ENCODE peak calls at places on chromosomes 7 and 10, in six cellular contexts. T is mammary epithelial cell, D is ascending aorta, A is AG10803, G is dorsolateral prefrontal cortex, H is BJ. F is an unnamed sample.

GRCh38 chr7:1087952-1088920 is at the start of gene GPER1:
- DNase-seq in T (no peak), H (no peak), D (no peak), G (no peak), A (peak), F (no peak)

GRCh38 chr10:75261813-75262725 is 26.3 kb upstream of the COMTD1 start:
- DNase-seq in D (no peak), T (no peak), H (peak), A (peak), G (no peak), F (no peak)

GRCh38 chr7:25857376-25858067 is 294.5 kb upstream of the NFE2L3 start:
- DNase-seq in T (peak), H (no peak), D (no peak), A (peak), G (no peak), F (no peak)

GRCh38 chr10:99621454-99622246 is 1.4 kb upstream of the SLC25A28 start:
- DNase-seq in H (no peak), T (peak), G (no peak), D (no peak), A (peak), F (no peak)

GRCh38 chr10:30098624-30099023 is 39.2 kb upstream of the JCAD start:
- DNase-seq in A (peak), D (no peak), G (no peak), H (peak), T (peak), F (no peak)

GRCh38 chr7:4753610-4754432 is 21.6 kb upstream of the AP5Z1 start:
- DNase-seq in D (no peak), H (no peak), A (peak), T (peak), G (peak), F (peak)

GRCh38 chr10:122054046-122055025 is 65.4 kb downstream of the TACC2 start:
- DNase-seq in G (no peak), A (peak), T (no peak), D (no peak), H (no peak), F (no peak)

GRCh38 chr10:119466655-119467054 is 75.9 kb downstream of the RGS10 start:
- DNase-seq in T (peak), G (no peak), A (no peak), H (no peak), D (no peak), F (no peak)

GRCh38 chr10:24920907-24921881 is 31.2 kb downstream of the PRTFDC1 start:
- DNase-seq in H (peak), G (peak), D (peak), A (peak), T (peak), F (peak)

GRCh38 chr10:127033116-127033515 is 127.9 kb downstream of the DOCK1 start:
- DNase-seq in H (no peak), A (no peak), T (no peak), G (no peak), D (no peak), F (no peak)

GRCh38 chr7:146375155-146375554 is 258.6 kb downstream of the CNTNAP2 start:
- DNase-seq in D (no peak), A (no peak), G (no peak), H (no peak), T (no peak), F (no peak)

GRCh38 chr10:45308707-45309106 is 6.7 kb downstream of the OR13A1 start:
- DNase-seq in H (no peak), A (no peak), G (no peak), D (no peak), T (peak), F (no peak)

GRCh38 chr10:29250066-29250465 is 38.8 kb upstream of the LYZL1 start:
- DNase-seq in A (no peak), G (no peak), H (no peak), D (no peak), T (no peak), F (no peak)

GRCh38 chr7:123770378-123770777 is 21.6 kb upstream of the WASL start:
- DNase-seq in H (no peak), G (no peak), T (peak), D (no peak), A (peak), F (no peak)

GRCh38 chr10:70837660-70838059 is 21.9 kb downstream of the SGPL1 start:
- DNase-seq in G (no peak), A (no peak), T (no peak), H (no peak), D (no peak), F (no peak)

GRCh38 chr7:6438427-6438826 is 9.3 kb downstream of the DAGLB start:
- DNase-seq in T (no peak), G (no peak), D (no peak), H (no peak), A (no peak), F (no peak)

GRCh38 chr7:117673367-117673766 is 193.5 kb downstream of the CFTR start:
- DNase-seq in D (no peak), G (peak), A (no peak), T (no peak), H (no peak), F (peak)

GRCh38 chr10:80491251-80492102 is 37.4 kb downstream of the TSPAN14 start:
- DNase-seq in H (no peak), G (no peak), D (no peak), A (no peak), T (no peak), F (peak)

GRCh38 chr10:132328738-132329137 is 3.3 kb upstream of the LRRC27 start:
- DNase-seq in A (no peak), T (no peak), H (no peak), D (no peak), G (no peak), F (no peak)

GRCh38 chr7:47087866-47088265 is 494.0 kb downstream of the TNS3 start:
- DNase-seq in A (peak), G (no peak), H (no peak), T (peak), D (no peak), F (no peak)

GRCh38 chr7:24825931-24826661 is 68.8 kb upstream of the GSDME start:
- DNase-seq in T (peak), G (no peak), H (no peak), D (no peak), A (peak), F (no peak)

GRCh38 chr7:130367088-130367755 is 13.1 kb upstream of the CPA1 start:
- DNase-seq in T (no peak), H (no peak), A (no peak), G (no peak), D (no peak), F (no peak)

GRCh38 chr7:151637781-151638261 is 118.1 kb upstream of the RHEB start:
- DNase-seq in T (no peak), H (no peak), D (no peak), A (peak), G (no peak), F (no peak)

GRCh38 chr7:130069179-130069977 is 956 bp upstream of the KLHDC10 start:
- DNase-seq in T (no peak), D (no peak), A (no peak), G (no peak), H (no peak), F (no peak)

GRCh38 chr7:100210803-100211202 is 8.9 kb upstream of the PVRIG start:
- DNase-seq in A (no peak), G (no peak), T (no peak), D (no peak), H (no peak), F (peak)

GRCh38 chr7:31059551-31059950 is 7.4 kb downstream of the ADCYAP1R1 start:
- DNase-seq in A (no peak), D (no peak), G (no peak), H (no peak), T (no peak), F (no peak)

GRCh38 chr10:76150139-76150885 is 718.9 kb downstream of the LRMDA start:
- DNase-seq in H (no peak), G (no peak), T (peak), D (no peak), A (peak), F (no peak)

GRCh38 chr10:96168546-96168945 is 38.4 kb downstream of the ZNF518A start:
- DNase-seq in A (no peak), G (no peak), T (no peak), D (no peak), H (no peak), F (no peak)

GRCh38 chr10:25294032-25294926 is 119.5 kb downstream of the GPR158 start:
- DNase-seq in H (no peak), T (peak), G (no peak), A (no peak), D (no peak), F (no peak)

GRCh38 chr10:63554666-63555065 is 33.5 kb downstream of the REEP3 start:
- DNase-seq in T (peak), D (no peak), H (peak), A (peak), G (no peak), F (peak)

GRCh38 chr7:98935811-98936210 is 57.5 kb downstream of the TRRAP start:
- DNase-seq in H (no peak), D (no peak), A (no peak), G (no peak), T (no peak), F (no peak)

GRCh38 chr10:70761727-70762350 is 23.3 kb downstream of the TBATA start:
- DNase-seq in T (no peak), A (no peak), H (no peak), G (no peak), D (no peak), F (peak)

GRCh38 chr7:96596120-96596826 is 113.4 kb downstream of the SEM1 start:
- DNase-seq in T (peak), A (peak), G (no peak), H (no peak), D (no peak), F (no peak)

GRCh38 chr7:157250605-157251228 is 86.1 kb upstream of the DNAJB6 start:
- DNase-seq in A (peak), H (no peak), T (peak), D (no peak), G (no peak), F (no peak)

GRCh38 chr7:23449941-23450340 is 20.4 kb downstream of the IGF2BP3 start:
- DNase-seq in H (no peak), D (no peak), G (no peak), T (no peak), A (no peak), F (no peak)

DNA sequence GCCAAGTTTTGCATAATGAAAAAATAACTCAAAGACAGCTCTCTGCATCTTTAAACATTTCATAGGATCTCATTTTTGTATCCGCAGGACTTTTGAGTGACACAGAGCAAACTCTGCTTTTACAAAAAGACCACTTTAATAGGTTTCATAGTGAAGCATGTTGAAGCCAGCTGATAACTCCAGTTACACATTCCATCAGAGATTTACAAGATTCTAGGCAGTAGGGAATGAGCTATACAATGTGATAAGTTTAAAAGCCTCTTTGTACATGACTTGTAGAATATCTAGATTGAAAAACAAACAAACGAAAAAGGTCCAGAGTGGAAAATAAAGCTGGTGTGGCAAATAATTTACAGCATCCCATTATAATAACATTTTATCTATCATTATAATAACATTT is 2.2 kb downstream of the PRKG1 start:
- DNase-seq in D (no peak), H (no peak), T (no peak), G (no peak), A (no peak), F (no peak)
- H3K4me3 ChIP-seq in D (peak), H (peak), T (no peak), G (peak), A (peak), F (no peak)

DNA sequence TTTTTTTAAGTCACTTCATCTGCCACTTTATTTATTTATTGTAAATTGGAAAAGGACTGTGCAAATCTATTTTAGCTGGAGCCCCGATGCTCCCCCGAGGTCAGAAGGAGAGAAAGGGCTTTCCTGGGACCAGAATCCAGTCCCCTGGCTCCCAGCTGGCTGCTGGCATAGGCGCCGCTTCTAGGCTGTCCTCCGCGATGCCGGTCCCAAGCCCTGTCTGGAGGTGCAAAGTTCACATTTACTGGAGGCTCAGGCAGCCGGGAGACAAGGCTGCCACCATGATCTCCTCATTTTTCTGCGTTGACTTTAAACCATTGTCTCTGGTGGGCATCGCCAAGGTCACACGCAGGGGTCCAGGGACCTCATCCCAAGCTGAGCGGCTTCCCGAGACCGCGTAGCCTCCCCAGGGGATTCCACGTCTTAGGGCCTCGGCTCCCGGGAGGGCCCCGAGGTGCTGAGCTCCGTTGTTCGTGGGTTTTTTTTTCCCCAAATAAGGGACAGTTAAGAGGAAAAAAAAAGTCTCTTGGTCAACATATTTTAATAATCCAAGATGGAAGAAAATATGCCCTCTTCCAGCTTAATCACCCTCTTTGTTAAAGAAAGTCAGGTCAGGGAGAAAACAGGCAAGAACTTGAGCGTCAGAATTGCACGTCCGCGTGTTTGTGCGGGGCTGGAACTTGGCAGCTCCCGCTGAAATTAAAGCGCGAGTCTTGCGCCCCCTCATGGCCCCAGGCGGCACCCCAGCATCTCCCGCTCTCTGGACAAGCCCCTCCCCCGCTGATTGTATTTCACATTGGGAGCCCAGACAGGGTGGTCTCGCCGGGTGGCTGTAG is 11.9 kb downstream of the RGR start:
- DNase-seq in D (no peak), H (no peak), A (peak), T (peak), G (peak), F (peak)
- TF ChIP-seq CTCF in D (peak), H (peak), A (peak), T (peak), G (peak), F (peak)

GRCh38 chr7:132158841-132159240 is 417.4 kb downstream of the PLXNA4 start:
- DNase-seq in G (no peak), H (no peak), T (no peak), A (no peak), D (no peak), F (no peak)
- H3K4me3 ChIP-seq in G (no peak), H (no peak), T (no peak), A (no peak), D (no peak), F (no peak)

DNA sequence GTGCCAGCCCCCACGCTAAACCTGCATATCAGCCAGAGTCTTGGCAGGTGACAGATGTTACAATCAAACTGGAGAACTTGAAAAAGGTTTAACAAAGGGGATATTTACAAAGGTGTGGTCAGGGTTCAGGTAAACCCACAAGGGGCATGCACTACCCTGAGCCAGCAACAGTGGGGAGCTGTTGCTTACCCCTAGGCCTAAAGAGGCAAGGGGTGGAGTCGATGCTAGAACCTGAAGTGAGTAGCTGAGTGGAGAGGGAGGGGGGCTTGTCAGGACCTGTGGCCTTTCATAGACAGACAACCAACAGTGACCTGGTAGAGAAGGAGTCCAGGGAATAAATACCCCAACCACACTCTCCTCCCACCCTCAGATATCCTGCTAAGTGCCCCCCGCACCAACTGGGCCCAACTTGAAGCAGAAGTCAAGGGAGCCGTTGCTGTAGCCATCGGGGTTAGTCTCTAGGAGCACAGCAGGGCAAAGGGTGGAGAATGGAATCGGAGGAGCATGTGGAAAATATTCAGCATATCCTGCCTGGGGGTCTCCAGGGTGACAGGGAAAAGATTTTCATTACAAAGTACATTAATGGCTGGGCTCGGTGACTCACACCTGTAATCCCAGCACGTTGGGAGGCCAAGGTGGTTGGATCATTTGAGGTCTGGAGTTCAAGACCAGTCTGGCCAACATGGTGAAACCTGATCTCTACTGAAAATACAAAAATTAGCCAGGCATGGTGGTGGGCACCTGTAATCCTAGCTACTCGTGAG is 53.6 kb upstream of the ABLIM1 start:
- DNase-seq in G (no peak), D (no peak), H (no peak), T (no peak), A (no peak), F (no peak)
- TF ChIP-seq CTCF in G (no peak), D (no peak), H (no peak), T (no peak), A (no peak), F (no peak)

GRCh38 chr10:43228783-43229207 is 38.1 kb downstream of the RASGEF1A start:
- DNase-seq in H (no peak), A (no peak), T (no peak), G (peak), D (peak), F (no peak)

GRCh38 chr10:43231523-43232078 is 35.3 kb downstream of the RASGEF1A start:
- DNase-seq in D (peak), A (no peak), G (peak), T (no peak), H (no peak), F (peak)

GRCh38 chr10:43230909-43231522 is 35.8 kb downstream of the RASGEF1A start:
- DNase-seq in D (peak), A (no peak), T (no peak), G (peak), H (no peak), F (peak)

GRCh38 chr10:43229208-43230061 is 37.4 kb downstream of the RASGEF1A start:
- DNase-seq in A (no peak), T (no peak), H (no peak), G (no peak), D (peak), F (peak)

GRCh38 chr10:43230101-43230908 is 36.6 kb downstream of the RASGEF1A start:
- DNase-seq in G (peak), A (no peak), T (no peak), D (no peak), H (no peak), F (peak)
- H3K4me3 ChIP-seq in G (peak), A (no peak), T (no peak), D (peak), H (no peak), F (peak)

DNA sequence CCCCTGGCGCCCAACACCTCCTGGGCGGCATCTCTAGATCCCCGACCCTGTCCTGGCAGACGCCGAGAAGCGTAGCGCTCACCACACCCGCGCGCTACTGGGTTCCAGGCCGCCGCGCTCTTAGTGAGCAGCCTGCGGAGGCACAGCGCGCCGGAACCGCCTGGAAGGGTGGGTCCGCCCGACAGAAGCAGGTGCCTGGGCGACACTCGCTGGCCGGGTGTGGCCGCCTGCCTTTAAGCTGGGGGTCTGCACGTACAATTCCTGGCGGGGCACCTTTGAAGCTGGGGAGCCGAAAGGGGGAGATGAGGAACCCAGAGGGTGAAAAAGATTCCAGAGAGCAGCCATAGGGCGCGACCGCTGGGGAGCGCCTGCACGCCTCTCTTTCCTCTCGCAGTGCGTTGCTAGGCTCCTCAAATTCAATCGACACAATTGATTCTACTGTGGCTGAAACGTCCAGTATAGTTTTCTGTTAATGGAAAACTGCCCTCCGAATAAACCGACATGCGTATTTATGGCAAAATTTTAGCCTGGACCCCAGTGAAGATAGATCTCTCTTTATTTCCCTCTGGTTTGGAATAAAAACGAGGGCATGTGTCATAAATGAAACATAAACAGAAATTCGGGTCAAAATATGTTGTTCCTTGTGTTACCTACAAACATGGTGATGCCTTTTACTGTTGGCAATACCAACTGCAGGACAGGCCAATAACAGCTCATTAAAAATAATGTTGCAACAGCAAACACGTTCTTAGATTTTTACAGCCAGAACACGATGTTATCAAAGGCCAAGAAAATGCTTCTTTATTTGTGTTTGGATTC is 4.6 kb downstream of the HMX3 start:
- DNase-seq in A (no peak), G (no peak), H (no peak), T (no peak), D (no peak), F (no peak)
- TF ChIP-seq CTCF in A (no peak), G (no peak), H (no peak), T (no peak), D (no peak), F (no peak)

GRCh38 chr7:142697270-142697669 is 52.0 kb upstream of the PRSS1 start:
- DNase-seq in H (no peak), G (no peak), A (no peak), T (no peak), D (no peak), F (no peak)
- H3K4me3 ChIP-seq in H (no peak), G (no peak), A (no peak), T (no peak), D (no peak), F (no peak)